ENCODE peak calls at places on chromosomes 5 and 9, in six cellular contexts. One of them, this sample, is unnamed.

GRCh38 chr5:68087866-68088265 is 127.7 kb upstream of the PIK3R1 start:
- DNase-seq in NCI-H2081: no peak
- DNase-seq in stimulated activated CD8-positive, alpha-beta memory T cell treated with anti-CD3 and anti-CD28 coated beads, Interleukin-7, amount 100 ng/mL, for 1 hour: no peak
- DNase-seq in HFF-Myc: no peak
- DNase-seq in EL: peak; percentile 24
- DNase-seq in HFFc6: peak; percentile 25
- DNase-seq in this sample: peak; percentile 16

GRCh38 chr5:51484326-51484725 is 101.1 kb downstream of the ISL1 start:
- DNase-seq in HFF-Myc: no peak
- DNase-seq in EL: peak; percentile 53
- DNase-seq in NCI-H2081: no peak
- DNase-seq in stimulated activated CD8-positive, alpha-beta memory T cell treated with anti-CD3 and anti-CD28 coated beads, Interleukin-7, amount 100 ng/mL, for 1 hour: no peak
- DNase-seq in HFFc6: peak; percentile 49
- DNase-seq in this sample: no peak

GRCh38 chr5:128227984-128228383 is 144.4 kb downstream of the SLC12A2 start:
- DNase-seq in stimulated activated CD8-positive, alpha-beta memory T cell treated with anti-CD3 and anti-CD28 coated beads, Interleukin-7, amount 100 ng/mL, for 1 hour: no peak
- DNase-seq in EL: peak; percentile 80
- DNase-seq in HFFc6: peak; percentile 69
- DNase-seq in NCI-H2081: no peak
- DNase-seq in HFF-Myc: peak; percentile 64
- DNase-seq in this sample: no peak

GRCh38 chr9:128275198-128276007 is at the start of gene GOLGA2:
- DNase-seq in stimulated activated CD8-positive, alpha-beta memory T cell treated with anti-CD3 and anti-CD28 coated beads, Interleukin-7, amount 100 ng/mL, for 1 hour: no peak
- DNase-seq in HFF-Myc: no peak
- DNase-seq in NCI-H2081: no peak
- DNase-seq in EL: peak; percentile 68
- DNase-seq in HFFc6: no peak
- DNase-seq in this sample: no peak

GRCh38 chr9:77981332-77981731 is 50.3 kb downstream of the GNAQ start:
- DNase-seq in HFF-Myc: no peak
- DNase-seq in HFFc6: peak; percentile 72
- DNase-seq in NCI-H2081: no peak
- DNase-seq in EL: peak; percentile 75
- DNase-seq in stimulated activated CD8-positive, alpha-beta memory T cell treated with anti-CD3 and anti-CD28 coated beads, Interleukin-7, amount 100 ng/mL, for 1 hour: no peak
- DNase-seq in this sample: peak; percentile 31

GRCh38 chr5:78745985-78746384 is 97.4 kb upstream of the LHFPL2 start:
- DNase-seq in EL: no peak
- DNase-seq in stimulated activated CD8-positive, alpha-beta memory T cell treated with anti-CD3 and anti-CD28 coated beads, Interleukin-7, amount 100 ng/mL, for 1 hour: no peak
- DNase-seq in HFF-Myc: no peak
- DNase-seq in NCI-H2081: no peak
- DNase-seq in HFFc6: peak; percentile 41
- DNase-seq in this sample: no peak

GRCh38 chr5:68239485-68239884 is 23.9 kb downstream of the PIK3R1 start:
- DNase-seq in HFF-Myc: peak; percentile 52
- DNase-seq in HFFc6: peak; percentile 80
- DNase-seq in EL: peak; percentile 81
- DNase-seq in NCI-H2081: no peak
- DNase-seq in stimulated activated CD8-positive, alpha-beta memory T cell treated with anti-CD3 and anti-CD28 coated beads, Interleukin-7, amount 100 ng/mL, for 1 hour: peak; percentile 62
- DNase-seq in this sample: peak; percentile 50

GRCh38 chr9:4226331-4227250 is 73.3 kb downstream of the GLIS3 start:
- DNase-seq in stimulated activated CD8-positive, alpha-beta memory T cell treated with anti-CD3 and anti-CD28 coated beads, Interleukin-7, amount 100 ng/mL, for 1 hour: no peak
- DNase-seq in HFF-Myc: no peak
- DNase-seq in HFFc6: no peak
- DNase-seq in EL: peak; percentile 7
- DNase-seq in NCI-H2081: no peak
- DNase-seq in this sample: no peak

GRCh38 chr5:27020965-27021364 is 17.4 kb downstream of the CDH9 start:
- DNase-seq in HFFc6: peak; percentile 11
- DNase-seq in NCI-H2081: peak; percentile 28
- DNase-seq in EL: no peak
- DNase-seq in HFF-Myc: no peak
- DNase-seq in stimulated activated CD8-positive, alpha-beta memory T cell treated with anti-CD3 and anti-CD28 coated beads, Interleukin-7, amount 100 ng/mL, for 1 hour: no peak
- DNase-seq in this sample: no peak

GRCh38 chr9:21812415-21812814 is 10.0 kb downstream of the MTAP start:
- DNase-seq in HFF-Myc: no peak
- DNase-seq in EL: peak; percentile 76
- DNase-seq in NCI-H2081: no peak
- DNase-seq in stimulated activated CD8-positive, alpha-beta memory T cell treated with anti-CD3 and anti-CD28 coated beads, Interleukin-7, amount 100 ng/mL, for 1 hour: no peak
- DNase-seq in HFFc6: peak; percentile 69
- DNase-seq in this sample: no peak

GRCh38 chr9:72462340-72462739 is 59.1 kb upstream of the TMC1 start:
- DNase-seq in EL: peak; percentile 49
- DNase-seq in HFFc6: peak; percentile 50
- DNase-seq in stimulated activated CD8-positive, alpha-beta memory T cell treated with anti-CD3 and anti-CD28 coated beads, Interleukin-7, amount 100 ng/mL, for 1 hour: no peak
- DNase-seq in HFF-Myc: no peak
- DNase-seq in NCI-H2081: no peak
- DNase-seq in this sample: no peak

GRCh38 chr5:9573796-9574195 is 27.9 kb upstream of the SEMA5A start:
- DNase-seq in EL: no peak
- DNase-seq in HFF-Myc: no peak
- DNase-seq in stimulated activated CD8-positive, alpha-beta memory T cell treated with anti-CD3 and anti-CD28 coated beads, Interleukin-7, amount 100 ng/mL, for 1 hour: no peak
- DNase-seq in HFFc6: no peak
- DNase-seq in NCI-H2081: no peak
- DNase-seq in this sample: no peak

GRCh38 chr5:60207031-60207430 is 313.5 kb upstream of the PDE4D start:
- DNase-seq in stimulated activated CD8-positive, alpha-beta memory T cell treated with anti-CD3 and anti-CD28 coated beads, Interleukin-7, amount 100 ng/mL, for 1 hour: no peak
- DNase-seq in EL: no peak
- DNase-seq in NCI-H2081: no peak
- DNase-seq in HFFc6: no peak
- DNase-seq in HFF-Myc: no peak
- DNase-seq in this sample: no peak

GRCh38 chr9:117747571-117747970 is 43.4 kb downstream of the TLR4 start:
- DNase-seq in stimulated activated CD8-positive, alpha-beta memory T cell treated with anti-CD3 and anti-CD28 coated beads, Interleukin-7, amount 100 ng/mL, for 1 hour: no peak
- DNase-seq in NCI-H2081: peak; percentile 73
- DNase-seq in EL: no peak
- DNase-seq in HFF-Myc: no peak
- DNase-seq in HFFc6: no peak
- DNase-seq in this sample: peak; percentile 41

GRCh38 chr9:72363226-72363625 is 1.8 kb downstream of the ZFAND5 start:
- DNase-seq in EL: no peak
- DNase-seq in HFF-Myc: no peak
- DNase-seq in HFFc6: no peak
- DNase-seq in stimulated activated CD8-positive, alpha-beta memory T cell treated with anti-CD3 and anti-CD28 coated beads, Interleukin-7, amount 100 ng/mL, for 1 hour: no peak
- DNase-seq in NCI-H2081: no peak
- DNase-seq in this sample: no peak

GRCh38 chr9:115653231-115653630 is 500.4 kb upstream of the PAPPA start:
- DNase-seq in HFFc6: peak; percentile 22
- DNase-seq in HFF-Myc: no peak
- DNase-seq in stimulated activated CD8-positive, alpha-beta memory T cell treated with anti-CD3 and anti-CD28 coated beads, Interleukin-7, amount 100 ng/mL, for 1 hour: no peak
- DNase-seq in NCI-H2081: no peak
- DNase-seq in EL: no peak
- DNase-seq in this sample: no peak

GRCh38 chr9:96383165-96383939 is at the start of gene SLC35D2:
- DNase-seq in EL: peak; percentile 76
- DNase-seq in HFFc6: peak; percentile 27
- DNase-seq in NCI-H2081: peak; percentile 31
- DNase-seq in stimulated activated CD8-positive, alpha-beta memory T cell treated with anti-CD3 and anti-CD28 coated beads, Interleukin-7, amount 100 ng/mL, for 1 hour: no peak
- DNase-seq in HFF-Myc: no peak
- DNase-seq in this sample: peak; percentile 29

GRCh38 chr5:31916327-31916726 is 257.8 kb downstream of the GOLPH3 start:
- DNase-seq in NCI-H2081: no peak
- DNase-seq in EL: no peak
- DNase-seq in stimulated activated CD8-positive, alpha-beta memory T cell treated with anti-CD3 and anti-CD28 coated beads, Interleukin-7, amount 100 ng/mL, for 1 hour: no peak
- DNase-seq in HFFc6: no peak
- DNase-seq in HFF-Myc: no peak
- DNase-seq in this sample: peak; percentile 68

GRCh38 chr5:17185776-17186175 is 31.7 kb upstream of the BASP1 start:
- DNase-seq in stimulated activated CD8-positive, alpha-beta memory T cell treated with anti-CD3 and anti-CD28 coated beads, Interleukin-7, amount 100 ng/mL, for 1 hour: no peak
- DNase-seq in HFFc6: peak; percentile 89
- DNase-seq in NCI-H2081: no peak
- DNase-seq in EL: peak; percentile 69
- DNase-seq in HFF-Myc: no peak
- DNase-seq in this sample: no peak

GRCh38 chr9:14312721-14313377 is 1.1 kb downstream of the NFIB start:
- DNase-seq in HFFc6: no peak
- DNase-seq in HFF-Myc: no peak
- DNase-seq in stimulated activated CD8-positive, alpha-beta memory T cell treated with anti-CD3 and anti-CD28 coated beads, Interleukin-7, amount 100 ng/mL, for 1 hour: no peak
- DNase-seq in EL: peak; percentile 8
- DNase-seq in NCI-H2081: peak; percentile 40
- DNase-seq in this sample: no peak

GRCh38 chr5:172434246-172434645 is 20.1 kb downstream of the SH3PXD2B start:
- DNase-seq in HFFc6: no peak
- DNase-seq in EL: no peak
- DNase-seq in stimulated activated CD8-positive, alpha-beta memory T cell treated with anti-CD3 and anti-CD28 coated beads, Interleukin-7, amount 100 ng/mL, for 1 hour: no peak
- DNase-seq in NCI-H2081: no peak
- DNase-seq in HFF-Myc: no peak
- DNase-seq in this sample: no peak

GRCh38 chr9:92576175-92576574 is 40.4 kb upstream of the ECM2 start:
- DNase-seq in stimulated activated CD8-positive, alpha-beta memory T cell treated with anti-CD3 and anti-CD28 coated beads, Interleukin-7, amount 100 ng/mL, for 1 hour: no peak
- DNase-seq in HFF-Myc: no peak
- DNase-seq in NCI-H2081: no peak
- DNase-seq in HFFc6: no peak
- DNase-seq in EL: no peak
- DNase-seq in this sample: no peak

This sample was measured in prostate gland.